ENCODE peak calls at places on chromosomes 13 and 19, in ten cellular contexts. B, D, G, E, L, F, N, O, X and H are unnamed samples.

GRCh38 chr19:33090179-33090578 is 9.2 kb downstream of the GPATCH1 start:
- DNase-seq in B (no peak), D (no peak), G (no peak), E (no peak), L (no peak), F (no peak), N (no peak), O (no peak), X (no peak), H (no peak)

GRCh38 chr19:39237200-39238184 is 7.3 kb downstream of the IFNL3 start:
- DNase-seq in B (no peak), D (no peak), G (peak), E (no peak), L (no peak), F (no peak), N (no peak), O (no peak), X (no peak), H (peak)

GRCh38 chr13:84445776-84446175 is 563.5 kb upstream of the SLITRK1 start:
- DNase-seq in B (no peak), D (no peak), G (no peak), E (no peak), L (no peak), F (no peak), N (peak), O (peak), X (no peak), H (no peak)

GRCh38 chr19:7500811-7501450 is 12.1 kb upstream of the PEX11G start:
- DNase-seq in B (no peak), D (peak), G (no peak), E (peak), L (no peak), F (no peak), N (no peak), O (peak), X (peak), H (peak)

GRCh38 chr19:17706750-17707181 is 12.5 kb upstream of the MAP1S start:
- DNase-seq in B (no peak), D (no peak), G (no peak), E (no peak), L (no peak), F (no peak), N (no peak), O (peak), X (no peak), H (no peak)

GRCh38 chr19:1407662-1408299 is 395 bp downstream of the DAZAP1 start:
- DNase-seq in B (peak), D (no peak), G (peak), E (no peak), L (peak), F (no peak), N (no peak), O (no peak), X (no peak), H (no peak)

GRCh38 chr19:53906211-53907192 is 2.6 kb upstream of the CACNG7 start:
- DNase-seq in B (peak), D (no peak), G (no peak), E (no peak), L (peak), F (peak), N (no peak), O (peak), X (no peak), H (no peak)

GRCh38 chr13:44317752-44318550 is 55.7 kb upstream of the SERP2 start:
- DNase-seq in B (no peak), D (peak), G (no peak), E (no peak), L (no peak), F (no peak), N (no peak), O (peak), X (no peak), H (no peak)

GRCh38 chr13:48159436-48160225 is 64.7 kb upstream of the MED4 start:
- DNase-seq in B (no peak), D (no peak), G (no peak), E (no peak), L (no peak), F (no peak), N (peak), O (no peak), X (no peak), H (no peak)

GRCh38 chr13:45718992-45719391 is 16.9 kb downstream of the CBY2 start:
- DNase-seq in B (no peak), D (no peak), G (no peak), E (no peak), L (no peak), F (no peak), N (no peak), O (peak), X (no peak), H (no peak)

GRCh38 chr13:99432637-99433542 is 68.4 kb upstream of the TM9SF2 start:
- DNase-seq in B (no peak), D (no peak), G (peak), E (no peak), L (peak), F (no peak), N (no peak), O (peak), X (peak), H (peak)

GRCh38 chr13:71290963-71291937 is 575.8 kb downstream of the DACH1 start:
- DNase-seq in B (peak), D (no peak), G (peak), E (no peak), L (peak), F (no peak), N (no peak), O (peak), X (peak), H (peak)

GRCh38 chr19:49149652-49150105 is 5.5 kb downstream of the HRC start:
- DNase-seq in B (peak), D (peak), G (no peak), E (no peak), L (no peak), F (no peak), N (no peak), O (peak), X (peak), H (peak)

GRCh38 chr13:35474551-35474950 is 1.9 kb downstream of the MAB21L1 start:
- DNase-seq in B (no peak), D (no peak), G (no peak), E (no peak), L (no peak), F (no peak), N (no peak), O (peak), X (no peak), H (no peak)

GRCh38 chr19:9958451-9958850 is 22.1 kb upstream of the OLFM2 start:
- DNase-seq in B (no peak), D (no peak), G (no peak), E (no peak), L (no peak), F (no peak), N (no peak), O (peak), X (no peak), H (no peak)

GRCh38 chr19:47240996-47241918 is 10.3 kb upstream of the BBC3 start:
- DNase-seq in B (peak), D (peak), G (peak), E (peak), L (peak), F (no peak), N (no peak), O (peak), X (no peak), H (peak)